ENCODE peak calls at places on chromosomes 1 and 21, in nine cellular contexts. One of them, this sample, is unnamed.
A peak's percentile ranks its signal among the peaks of the same experiment; 100 is the strongest.

GRCh38 chr1:151142411-151143056 is 3.9 kb downstream of the SEMA6C start:
- DNase-seq in activated CD8-positive, alpha-beta T cell treated with anti-CD3 and anti-CD28 coated beads for 36 hours: no peak
- DNase-seq in choroid plexus epithelial cell: no peak
- DNase-seq in dermis microvascular lymphatic vessel endothelial cell: no peak
- DNase-seq in DMS153: no peak
- DNase-seq in fibroblast of lung: no peak
- DNase-seq in CD4-positive, alpha-beta memory T cell: no peak
- DNase-seq in heart right ventricle: no peak
- DNase-seq in AG09319: no peak
- DNase-seq in this sample: no peak

GRCh38 chr1:26775666-26776065 is 12.1 kb upstream of the PIGV start:
- DNase-seq in activated CD8-positive, alpha-beta T cell treated with anti-CD3 and anti-CD28 coated beads for 36 hours: no peak
- DNase-seq in choroid plexus epithelial cell: no peak
- DNase-seq in dermis microvascular lymphatic vessel endothelial cell: no peak
- DNase-seq in DMS153: no peak
- DNase-seq in fibroblast of lung: no peak
- DNase-seq in CD4-positive, alpha-beta memory T cell: no peak
- DNase-seq in heart right ventricle: no peak
- DNase-seq in AG09319: no peak
- DNase-seq in this sample: no peak

GRCh38 chr1:244796719-244797406 is 38.6 kb upstream of the COX20 start:
- DNase-seq in activated CD8-positive, alpha-beta T cell treated with anti-CD3 and anti-CD28 coated beads for 36 hours: peak; percentile 66
- DNase-seq in choroid plexus epithelial cell: peak; percentile 79
- DNase-seq in dermis microvascular lymphatic vessel endothelial cell: peak; percentile 55
- DNase-seq in DMS153: peak; percentile 4
- DNase-seq in fibroblast of lung: peak; percentile 45
- DNase-seq in CD4-positive, alpha-beta memory T cell: peak; percentile 47
- DNase-seq in heart right ventricle: no peak
- DNase-seq in AG09319: peak; percentile 27
- DNase-seq in this sample: peak; percentile 68

GRCh38 chr1:45968941-45969666 is 163.3 kb downstream of the PIK3R3 start:
- DNase-seq in activated CD8-positive, alpha-beta T cell treated with anti-CD3 and anti-CD28 coated beads for 36 hours: no peak
- DNase-seq in choroid plexus epithelial cell: no peak
- DNase-seq in dermis microvascular lymphatic vessel endothelial cell: no peak
- DNase-seq in DMS153: no peak
- DNase-seq in fibroblast of lung: no peak
- DNase-seq in CD4-positive, alpha-beta memory T cell: no peak
- DNase-seq in heart right ventricle: no peak
- DNase-seq in AG09319: no peak
- DNase-seq in this sample: no peak

GRCh38 chr1:206637605-206638004 is 2.3 kb downstream of the DYRK3 start:
- DNase-seq in activated CD8-positive, alpha-beta T cell treated with anti-CD3 and anti-CD28 coated beads for 36 hours: no peak
- DNase-seq in choroid plexus epithelial cell: no peak
- DNase-seq in dermis microvascular lymphatic vessel endothelial cell: no peak
- DNase-seq in DMS153: no peak
- DNase-seq in fibroblast of lung: no peak
- DNase-seq in CD4-positive, alpha-beta memory T cell: no peak
- DNase-seq in heart right ventricle: no peak
- DNase-seq in AG09319: no peak
- DNase-seq in this sample: no peak

GRCh38 chr1:186980400-186980799 is 151.7 kb downstream of the PLA2G4A start:
- DNase-seq in activated CD8-positive, alpha-beta T cell treated with anti-CD3 and anti-CD28 coated beads for 36 hours: no peak
- DNase-seq in choroid plexus epithelial cell: no peak
- DNase-seq in dermis microvascular lymphatic vessel endothelial cell: no peak
- DNase-seq in DMS153: no peak
- DNase-seq in fibroblast of lung: peak; percentile 46
- DNase-seq in CD4-positive, alpha-beta memory T cell: no peak
- DNase-seq in heart right ventricle: no peak
- DNase-seq in AG09319: no peak
- DNase-seq in this sample: no peak

GRCh38 chr1:203271962-203272632 is 33.2 kb upstream of the BTG2 start:
- DNase-seq in activated CD8-positive, alpha-beta T cell treated with anti-CD3 and anti-CD28 coated beads for 36 hours: no peak
- DNase-seq in choroid plexus epithelial cell: no peak
- DNase-seq in dermis microvascular lymphatic vessel endothelial cell: no peak
- DNase-seq in DMS153: no peak
- DNase-seq in fibroblast of lung: no peak
- DNase-seq in CD4-positive, alpha-beta memory T cell: no peak
- DNase-seq in heart right ventricle: no peak
- DNase-seq in AG09319: no peak
- DNase-seq in this sample: no peak

GRCh38 chr1:91660708-91661107 is 160.1 kb downstream of the CDC7 start:
- DNase-seq in activated CD8-positive, alpha-beta T cell treated with anti-CD3 and anti-CD28 coated beads for 36 hours: no peak
- DNase-seq in choroid plexus epithelial cell: no peak
- DNase-seq in dermis microvascular lymphatic vessel endothelial cell: no peak
- DNase-seq in DMS153: no peak
- DNase-seq in fibroblast of lung: no peak
- DNase-seq in CD4-positive, alpha-beta memory T cell: no peak
- DNase-seq in heart right ventricle: no peak
- DNase-seq in AG09319: no peak
- DNase-seq in this sample: no peak

GRCh38 chr1:199684686-199685273 is 342.7 kb upstream of the NR5A2 start:
- DNase-seq in activated CD8-positive, alpha-beta T cell treated with anti-CD3 and anti-CD28 coated beads for 36 hours: peak; percentile 45
- DNase-seq in choroid plexus epithelial cell: peak; percentile 88
- DNase-seq in dermis microvascular lymphatic vessel endothelial cell: peak; percentile 69
- DNase-seq in DMS153: peak; percentile 39
- DNase-seq in fibroblast of lung: peak; percentile 74
- DNase-seq in CD4-positive, alpha-beta memory T cell: no peak
- DNase-seq in heart right ventricle: no peak
- DNase-seq in AG09319: peak; percentile 28
- DNase-seq in this sample: peak; percentile 82

GRCh38 chr21:45322960-45323461 is 35.3 kb upstream of the POFUT2 start:
- DNase-seq in activated CD8-positive, alpha-beta T cell treated with anti-CD3 and anti-CD28 coated beads for 36 hours: no peak
- DNase-seq in choroid plexus epithelial cell: no peak
- DNase-seq in dermis microvascular lymphatic vessel endothelial cell: no peak
- DNase-seq in DMS153: no peak
- DNase-seq in fibroblast of lung: no peak
- DNase-seq in CD4-positive, alpha-beta memory T cell: no peak
- DNase-seq in heart right ventricle: peak; percentile 28
- DNase-seq in AG09319: no peak
- DNase-seq in this sample: no peak

GRCh38 chr1:115727706-115728249 is 40.7 kb downstream of the CASQ2 start:
- DNase-seq in activated CD8-positive, alpha-beta T cell treated with anti-CD3 and anti-CD28 coated beads for 36 hours: no peak
- DNase-seq in choroid plexus epithelial cell: peak; percentile 99
- DNase-seq in dermis microvascular lymphatic vessel endothelial cell: no peak
- DNase-seq in DMS153: no peak
- DNase-seq in fibroblast of lung: peak; percentile 80
- DNase-seq in CD4-positive, alpha-beta memory T cell: no peak
- DNase-seq in heart right ventricle: peak; percentile 59
- DNase-seq in AG09319: peak; percentile 79
- DNase-seq in this sample: peak; percentile 75

GRCh38 chr1:103063911-103064310 is 44.4 kb downstream of the COL11A1 start:
- DNase-seq in activated CD8-positive, alpha-beta T cell treated with anti-CD3 and anti-CD28 coated beads for 36 hours: no peak
- DNase-seq in choroid plexus epithelial cell: peak; percentile 73
- DNase-seq in dermis microvascular lymphatic vessel endothelial cell: no peak
- DNase-seq in DMS153: no peak
- DNase-seq in fibroblast of lung: no peak
- DNase-seq in CD4-positive, alpha-beta memory T cell: no peak
- DNase-seq in heart right ventricle: no peak
- DNase-seq in AG09319: no peak
- DNase-seq in this sample: no peak